ENCODE peak calls at places on chromosome X, in seven cellular contexts. N is A549, V is transverse colon, O is spleen, U is heart left ventricle, G is uterus, K is adrenal gland. R is an unnamed sample.

GRCh38 chrX:153556767-153557166 is 39.3 kb downstream of the ATP2B3 start:
- DNase-seq in G (no peak), N (no peak), K (no peak), O (no peak), V (no peak), U (no peak), R (no peak)

GRCh38 chrX:5823861-5824260 is 404.8 kb downstream of the NLGN4X start:
- DNase-seq in K (no peak), V (no peak), O (no peak), U (no peak), G (no peak), N (no peak), R (no peak)

GRCh38 chrX:1140236-1140681 is 72.2 kb downstream of the CRLF2 start:
- DNase-seq in K (no peak), V (no peak), O (peak), G (no peak), U (no peak), N (no peak), R (no peak)

GRCh38 chrX:111467896-111468295 is 43.5 kb upstream of the SERTM2 start:
- DNase-seq in V (no peak), K (no peak), O (no peak), G (peak), U (peak), N (no peak), R (no peak)

GRCh38 chrX:154401045-154401799 is 3.0 kb downstream of the RPL10 start:
- DNase-seq in U (peak), K (no peak), V (no peak), G (no peak), O (no peak), N (no peak), R (peak)

GRCh38 chrX:139815771-139816170 is 107.8 kb upstream of the MCF2 start:
- DNase-seq in O (no peak), V (no peak), U (no peak), N (no peak), G (no peak), K (no peak), R (no peak)

GRCh38 chrX:118736394-118737010 is 9.1 kb downstream of the IL13RA1 start:
- DNase-seq in G (no peak), N (no peak), K (no peak), O (no peak), V (no peak), U (no peak), R (no peak)

GRCh38 chrX:39890807-39891206 is 207.0 kb downstream of the BCOR start:
- DNase-seq in N (no peak), V (no peak), O (no peak), K (no peak), G (no peak), U (no peak), R (no peak)

GRCh38 chrX:72634321-72634720 is 61.7 kb upstream of the HDAC8 start:
- DNase-seq in U (no peak), K (no peak), G (no peak), V (no peak), O (no peak), N (no peak), R (no peak)

GRCh38 chrX:107154787-107155620 is 36.4 kb upstream of the RBM41 start:
- DNase-seq in N (peak), O (peak), K (no peak), U (no peak), V (no peak), G (no peak), R (no peak)

GRCh38 chrX:144681501-144681900 is 565.8 kb upstream of the SPANXN1 start:
- DNase-seq in K (no peak), U (no peak), O (no peak), G (no peak), N (no peak), V (no peak), R (no peak)

GRCh38 chrX:72009731-72010130 is 99.1 kb downstream of the NHSL2 start:
- DNase-seq in K (no peak), V (no peak), N (no peak), G (no peak), U (no peak), O (no peak), R (no peak)

GRCh38 chrX:115333446-115333845 is 43.9 kb downstream of the LUZP4 start:
- DNase-seq in G (no peak), O (no peak), N (no peak), K (no peak), U (no peak), V (no peak), R (no peak)

GRCh38 chrX:30313322-30313721 is 4.1 kb upstream of the NR0B1 start:
- DNase-seq in O (no peak), G (no peak), V (no peak), N (no peak), U (no peak), K (peak), R (no peak)

GRCh38 chrX:71604141-71604540 is 14.2 kb downstream of the CXCR3 start:
- DNase-seq in V (no peak), N (no peak), U (no peak), O (no peak), K (no peak), G (no peak), R (no peak)

GRCh38 chrX:42085836-42086235 is 162.5 kb upstream of the CASK start:
- DNase-seq in V (no peak), N (no peak), U (no peak), K (no peak), G (no peak), O (no peak), R (no peak)

GRCh38 chrX:18983711-18984380 is at the start of gene PHKA2:
- DNase-seq in K (peak), U (peak), V (peak), O (no peak), N (peak), G (no peak), R (peak)

GRCh38 chrX:74023203-74023602 is 280.8 kb upstream of the ZCCHC13 start:
- DNase-seq in U (no peak), N (no peak), K (no peak), V (no peak), O (no peak), G (no peak), R (no peak)

GRCh38 chrX:77779695-77780094 is 6.3 kb downstream of the ATRX start:
- DNase-seq in K (no peak), V (no peak), U (no peak), O (no peak), G (no peak), N (no peak), R (no peak)

GRCh38 chrX:20461576-20461975 is 194.9 kb upstream of the RPS6KA3 start:
- DNase-seq in K (no peak), V (no peak), N (no peak), G (no peak), U (no peak), O (no peak), R (no peak)

GRCh38 chrX:120736989-120737388 is 107.1 kb upstream of the C1GALT1C1 start:
- DNase-seq in V (no peak), N (no peak), U (no peak), K (no peak), O (no peak), G (no peak), R (no peak)

GRCh38 chrX:68238568-68238967 is 194.7 kb downstream of the OPHN1 start:
- DNase-seq in U (no peak), V (no peak), N (no peak), O (no peak), K (no peak), G (no peak), R (no peak)

GRCh38 chrX:107123750-107124149 is 5.1 kb upstream of the RBM41 start:
- DNase-seq in U (no peak), V (no peak), K (no peak), G (no peak), N (no peak), O (no peak), R (no peak)

GRCh38 chrX:118324588-118324987 is 21.3 kb upstream of the WDR44 start:
- DNase-seq in V (no peak), K (no peak), O (no peak), N (no peak), G (no peak), U (no peak), R (no peak)

GRCh38 chrX:153640736-153641574 is 6.0 kb upstream of the DUSP9 start:
- DNase-seq in V (no peak), O (peak), U (no peak), N (no peak), K (no peak), G (no peak), R (peak)

GRCh38 chrX:19904778-19905367 is 17.5 kb upstream of the SH3KBP1 start:
- DNase-seq in K (peak), G (no peak), O (no peak), N (peak), U (no peak), V (no peak), R (no peak)

GRCh38 chrX:149982310-149982709 is 44.0 kb upstream of the EOLA2 start:
- DNase-seq in V (no peak), K (no peak), U (no peak), G (no peak), N (no peak), O (no peak), R (no peak)

GRCh38 chrX:116173006-116173405 is 2.5 kb downstream of the AGTR2 start:
- DNase-seq in U (no peak), N (no peak), O (no peak), G (no peak), K (no peak), V (no peak), R (no peak)

GRCh38 chrX:13535371-13535770 is 34.0 kb upstream of the EGFL6 start:
- DNase-seq in O (no peak), U (no peak), N (no peak), K (no peak), V (no peak), G (no peak), R (no peak)

GRCh38 chrX:123860506-123860840 is 620 bp downstream of the XIAP start:
- DNase-seq in V (peak), G (no peak), K (peak), N (peak), O (no peak), U (no peak), R (no peak)

DNA sequence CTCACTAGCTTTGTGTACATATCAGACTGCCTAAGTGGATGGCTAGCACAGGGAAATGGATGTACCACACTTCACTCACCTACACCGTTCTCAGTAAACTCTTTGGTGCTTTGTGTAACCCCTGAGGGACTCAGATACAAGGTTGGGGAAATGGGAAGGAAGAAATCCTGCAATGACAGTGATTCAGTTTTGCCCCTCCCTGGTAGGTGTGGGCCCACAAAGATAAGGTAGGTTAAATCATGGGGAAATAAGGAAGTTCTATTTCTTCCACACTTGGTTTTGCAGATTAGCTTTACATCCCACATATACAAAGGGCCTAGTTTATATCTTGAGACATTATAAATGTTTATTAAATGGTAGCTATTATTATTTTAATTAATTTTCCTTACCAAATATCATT is 197.6 kb upstream of the SPANXN4 start:
- DNase-seq in K (no peak), U (no peak), O (no peak), N (no peak), G (no peak), V (no peak), R (no peak)
- H3K27ac ChIP-seq in K (no peak), U (no peak), O (no peak), N (no peak), G (no peak), V (no peak), R (no peak)

DNA sequence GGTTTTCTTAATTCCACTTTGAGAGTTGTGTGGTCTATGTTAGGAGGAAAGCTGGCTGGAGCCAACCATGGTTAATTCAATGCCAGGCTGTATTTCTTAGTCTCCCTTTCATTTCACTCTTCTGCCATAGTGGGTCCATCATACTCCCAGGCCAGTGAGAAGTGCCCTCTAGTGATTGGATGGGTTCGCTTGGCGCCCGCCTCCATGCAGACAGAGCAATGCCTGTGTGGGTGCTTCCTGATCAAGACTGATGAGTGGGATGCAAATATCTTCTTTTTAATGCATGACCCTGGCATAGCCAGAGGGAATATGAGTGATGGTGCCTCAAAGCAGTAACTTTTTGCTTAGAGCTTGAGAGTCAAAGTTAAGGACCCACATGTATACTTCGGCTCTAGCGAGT is 6.4 kb downstream of the BMX start:
- DNase-seq in V (no peak), U (no peak), K (no peak), G (no peak), N (no peak), O (no peak), R (no peak)
- TF ChIP-seq POLR2A in V (no peak), U (no peak), K (no peak), G (no peak), N (no peak), O (no peak), R (no peak)

GRCh38 chrX:23493941-23494374 is 159.3 kb downstream of the PTCHD1 start:
- DNase-seq in O (no peak), N (no peak), V (no peak), K (no peak), U (no peak), G (no peak), R (no peak)
- H3K27ac ChIP-seq in O (no peak), N (no peak), V (no peak), K (no peak), U (no peak), G (no peak), R (no peak)

DNA sequence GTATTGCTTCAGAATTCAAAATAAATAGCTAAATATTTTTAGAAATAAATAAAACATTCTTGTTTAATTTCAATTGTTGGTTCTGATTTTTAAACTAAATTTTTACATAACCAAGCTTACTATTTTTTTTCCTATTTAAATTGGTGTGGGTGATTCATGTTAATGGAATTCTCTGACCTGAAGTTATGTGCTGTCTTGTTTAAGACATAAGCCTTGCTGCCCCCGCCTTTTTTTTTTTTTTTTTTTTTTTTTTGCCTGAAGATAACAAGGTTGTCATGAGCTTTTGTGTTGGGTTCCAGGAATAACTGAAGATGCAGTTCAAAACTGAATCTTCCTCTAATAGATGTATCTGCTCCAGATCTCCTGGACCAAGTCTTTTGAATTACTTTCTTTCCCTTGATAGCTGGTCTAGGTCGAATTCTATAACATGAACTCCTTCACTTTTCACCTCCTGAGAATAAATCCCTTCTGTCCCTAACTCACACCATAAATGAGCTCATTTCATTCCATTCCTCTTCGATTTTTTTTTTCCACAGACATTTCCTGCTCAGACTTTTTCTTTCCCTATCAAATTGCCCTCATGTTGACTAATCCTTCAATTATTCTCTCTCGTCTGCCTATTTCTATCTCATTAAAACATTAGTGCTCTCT is 261.5 kb upstream of the FTHL17 start:
- DNase-seq in K (no peak), V (no peak), U (no peak), N (no peak), G (no peak), O (no peak), R (no peak)
- TF ChIP-seq POLR2A in K (no peak), V (no peak), U (no peak), N (no peak), G (no peak), O (no peak), R (no peak)

R was measured in right lobe of liver.